ENCODE peak calls at places on chromosomes 11 and 22, in five cellular contexts. S is body of pancreas, Y is uterus, W is H54, G is GM12892. P is an unnamed sample.

GRCh38 chr11:119592642-119593041 is 136.4 kb downstream of the NECTIN1 start:
- DNase-seq in S (no peak), Y (no peak), W (no peak), G (no peak), P (no peak)

GRCh38 chr11:29484548-29484947 is 532.3 kb downstream of the KCNA4 start:
- DNase-seq in S (no peak), Y (no peak), W (no peak), G (no peak), P (no peak)

GRCh38 chr11:2268911-2269600 is 1.3 kb downstream of the ASCL2 start:
- DNase-seq in S (peak; percentile 63), Y (peak; percentile 49), W (peak; percentile 51), G (no peak), P (peak; percentile 80)

GRCh38 chr11:10454902-10455631 is at the start of gene AMPD3:
- DNase-seq in S (peak; percentile 13), Y (peak; percentile 80), W (peak; percentile 100), G (no peak), P (no peak)

GRCh38 chr22:30695871-30696655 is 1.4 kb downstream of the OSBP2 start:
- DNase-seq in S (no peak), Y (no peak), W (no peak), G (no peak), P (no peak)

GRCh38 chr11:94329501-94329900 is 25.1 kb downstream of the IZUMO1R start:
- DNase-seq in S (no peak), Y (no peak), W (no peak), G (no peak), P (no peak)

GRCh38 chr11:93444671-93445073 is 98.5 kb downstream of the SMCO4 start:
- DNase-seq in S (peak; percentile 53), Y (no peak), W (no peak), G (no peak), P (no peak)

GRCh38 chr11:119671561-119672015 is 57.4 kb downstream of the NECTIN1 start:
- DNase-seq in S (peak; percentile 31), Y (no peak), W (no peak), G (no peak), P (no peak)

GRCh38 chr11:2772544-2773031 is 72.8 kb upstream of the KCNQ1OT1 start:
- DNase-seq in S (no peak), Y (peak; percentile 10), W (peak; percentile 77), G (no peak), P (peak; percentile 4)

GRCh38 chr11:121841487-121842167 is 274.4 kb downstream of the BLID start:
- DNase-seq in S (peak; percentile 10), Y (no peak), W (no peak), G (no peak), P (no peak)

GRCh38 chr11:44537679-44538078 is 27.8 kb upstream of the CD82 start:
- DNase-seq in S (no peak), Y (no peak), W (no peak), G (no peak), P (no peak)

GRCh38 chr11:47468598-47469214 is 19.8 kb upstream of the RAPSN start:
- DNase-seq in S (no peak), Y (no peak), W (no peak), G (no peak), P (no peak)

GRCh38 chr11:70247710-70248072 is 22.8 kb upstream of the PPFIA1 start:
- DNase-seq in S (peak; percentile 10), Y (no peak), W (no peak), G (no peak), P (no peak)

DNA sequence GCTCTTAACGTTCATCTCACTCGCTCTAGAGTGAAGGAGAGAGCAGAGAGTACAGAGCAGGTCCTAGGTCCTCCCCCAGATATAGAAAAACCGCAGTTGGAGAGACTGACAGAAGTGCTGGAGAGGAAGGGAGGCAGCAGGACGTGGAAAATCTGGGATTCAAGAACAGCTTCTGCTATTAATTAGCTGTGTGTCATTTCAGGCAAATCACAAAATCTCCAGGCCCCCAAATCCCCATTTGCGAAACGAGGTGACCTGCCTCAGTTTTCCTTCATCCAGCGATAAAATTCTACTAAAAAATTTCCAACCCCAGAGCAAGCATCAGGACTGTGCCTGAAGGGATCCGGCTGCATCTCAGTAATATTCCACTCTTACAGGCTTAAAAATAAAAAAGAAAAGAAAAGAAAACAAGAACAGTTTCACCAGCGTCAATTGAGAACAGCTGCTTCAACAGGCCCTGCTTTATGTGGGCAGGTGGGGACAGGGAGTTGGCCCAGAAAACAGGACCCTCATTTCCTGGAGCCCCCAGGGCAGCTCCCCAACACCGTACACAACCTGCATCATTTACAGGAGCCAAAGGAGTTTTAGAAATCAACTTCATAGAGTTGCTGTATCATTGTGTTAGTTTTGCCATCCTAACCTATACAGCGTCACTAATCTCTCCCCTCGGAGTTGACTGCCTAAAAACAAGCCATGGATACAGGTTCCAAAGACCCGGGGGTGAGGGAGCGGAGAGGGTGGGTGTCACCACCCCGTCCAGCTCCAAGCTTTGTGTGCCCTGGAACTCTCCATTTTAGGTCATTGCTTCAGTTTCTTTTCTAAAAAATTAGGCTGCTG is 2.3 kb upstream of the MALAT1 start:
- DNase-seq in S (no peak), Y (peak; percentile 68), W (no peak), G (no peak), P (no peak)
- TF ChIP-seq POLR2A in S (no peak), Y (peak; percentile 31), W (no peak), G (no peak), P (no peak)

GRCh38 chr22:43970037-43970747 is 14.9 kb downstream of the SAMM50 start:
- DNase-seq in S (no peak), Y (no peak), W (no peak), G (no peak), P (no peak)

GRCh38 chr22:43968614-43969013 is 13.4 kb downstream of the SAMM50 start:
- DNase-seq in S (no peak), Y (no peak), W (no peak), G (no peak), P (no peak)

GRCh38 chr22:43971112-43971511 is 15.9 kb downstream of the SAMM50 start:
- DNase-seq in S (no peak), Y (no peak), W (no peak), G (no peak), P (peak; percentile 26)

GRCh38 chr22:43967069-43967468 is 11.8 kb downstream of the SAMM50 start:
- DNase-seq in S (no peak), Y (no peak), W (no peak), G (no peak), P (no peak)

GRCh38 chr22:43969021-43969878 is 14.0 kb downstream of the SAMM50 start:
- DNase-seq in S (no peak), Y (no peak), W (no peak), G (no peak), P (peak; percentile 25)
- TF ChIP-seq POLR2A in S (no peak), Y (no peak), W (no peak), G (no peak), P (no peak)

DNA sequence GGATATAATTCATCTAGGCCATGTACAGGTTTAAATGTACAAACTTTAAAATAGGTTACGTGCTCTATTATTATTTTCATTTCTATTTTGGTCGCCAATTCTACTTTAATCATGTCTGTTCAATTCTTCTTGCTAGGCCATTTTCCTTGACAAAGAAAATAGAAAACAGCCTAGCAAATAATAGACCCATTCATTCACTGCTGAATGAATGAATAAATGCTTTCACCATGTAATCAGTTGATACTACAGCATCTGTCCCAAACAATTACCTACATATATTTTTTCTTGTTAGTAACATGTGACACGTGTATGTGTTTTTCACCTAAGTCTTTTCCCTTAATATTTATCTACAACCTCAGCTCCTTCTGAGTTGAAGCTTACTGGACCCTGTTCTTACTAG is 27.5 kb downstream of the SNX19 start:
- DNase-seq in S (no peak), Y (no peak), W (no peak), G (no peak), P (no peak)
- TF ChIP-seq POLR2A in S (no peak), Y (no peak), W (no peak), G (no peak), P (no peak)

GRCh38 chr11:64759722-64760719 is at the start of gene PYGM:
- DNase-seq in S (no peak), Y (peak; percentile 83), W (no peak), G (no peak), P (peak; percentile 26)
- TF ChIP-seq POLR2A in S (no peak), Y (peak; percentile 29), W (no peak), G (peak; percentile 48), P (no peak)

DNA sequence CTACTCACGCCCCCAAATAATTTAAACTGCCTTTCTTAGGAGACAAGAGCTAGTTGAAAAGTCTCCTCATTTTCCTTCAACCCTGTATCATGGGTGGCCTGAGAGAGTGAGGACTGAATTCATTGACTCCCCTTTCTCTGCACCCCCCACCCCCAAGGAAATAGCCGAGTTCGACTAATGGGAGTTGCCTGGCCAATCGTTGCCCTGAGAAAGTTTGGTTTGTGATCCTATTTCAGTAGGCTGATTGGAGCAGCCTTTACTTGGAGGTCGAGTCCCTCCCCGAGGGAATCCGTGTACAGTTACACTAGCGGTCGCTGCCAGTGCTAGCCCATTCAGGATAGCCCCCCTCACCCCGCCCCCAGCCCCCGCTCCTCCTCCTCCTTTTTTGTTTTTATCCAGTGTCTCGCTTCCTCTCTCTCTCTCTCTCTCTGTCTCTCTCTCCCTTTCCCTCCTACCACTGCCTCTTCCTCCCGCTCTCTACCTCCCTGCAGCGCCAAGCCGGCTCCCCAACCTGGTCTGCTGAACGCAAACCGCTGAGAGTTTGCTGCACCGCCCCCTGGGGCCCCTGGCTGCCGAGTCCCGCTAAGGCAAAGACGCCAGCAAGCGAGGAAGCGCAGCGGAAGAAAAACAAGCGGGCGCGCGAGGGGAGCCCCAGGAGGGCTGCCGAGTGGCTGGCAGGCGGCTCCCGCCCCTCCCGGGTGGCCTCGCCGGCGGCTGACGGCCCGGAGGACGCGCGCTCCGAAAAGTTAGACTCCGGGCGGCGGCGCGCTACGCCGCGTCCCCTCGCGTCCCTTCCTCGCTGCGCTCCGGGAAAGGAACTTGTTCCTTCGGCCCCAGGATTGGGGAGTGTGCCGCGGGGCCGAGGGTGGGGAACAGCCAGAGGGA is at the start of gene GRAMD1B:
- DNase-seq in S (peak; percentile 17), Y (peak; percentile 15), W (peak; percentile 50), G (peak; percentile 74), P (peak; percentile 63)
- TF ChIP-seq POLR2A in S (peak; percentile 7), Y (no peak), W (peak; percentile 10), G (no peak), P (no peak)

DNA sequence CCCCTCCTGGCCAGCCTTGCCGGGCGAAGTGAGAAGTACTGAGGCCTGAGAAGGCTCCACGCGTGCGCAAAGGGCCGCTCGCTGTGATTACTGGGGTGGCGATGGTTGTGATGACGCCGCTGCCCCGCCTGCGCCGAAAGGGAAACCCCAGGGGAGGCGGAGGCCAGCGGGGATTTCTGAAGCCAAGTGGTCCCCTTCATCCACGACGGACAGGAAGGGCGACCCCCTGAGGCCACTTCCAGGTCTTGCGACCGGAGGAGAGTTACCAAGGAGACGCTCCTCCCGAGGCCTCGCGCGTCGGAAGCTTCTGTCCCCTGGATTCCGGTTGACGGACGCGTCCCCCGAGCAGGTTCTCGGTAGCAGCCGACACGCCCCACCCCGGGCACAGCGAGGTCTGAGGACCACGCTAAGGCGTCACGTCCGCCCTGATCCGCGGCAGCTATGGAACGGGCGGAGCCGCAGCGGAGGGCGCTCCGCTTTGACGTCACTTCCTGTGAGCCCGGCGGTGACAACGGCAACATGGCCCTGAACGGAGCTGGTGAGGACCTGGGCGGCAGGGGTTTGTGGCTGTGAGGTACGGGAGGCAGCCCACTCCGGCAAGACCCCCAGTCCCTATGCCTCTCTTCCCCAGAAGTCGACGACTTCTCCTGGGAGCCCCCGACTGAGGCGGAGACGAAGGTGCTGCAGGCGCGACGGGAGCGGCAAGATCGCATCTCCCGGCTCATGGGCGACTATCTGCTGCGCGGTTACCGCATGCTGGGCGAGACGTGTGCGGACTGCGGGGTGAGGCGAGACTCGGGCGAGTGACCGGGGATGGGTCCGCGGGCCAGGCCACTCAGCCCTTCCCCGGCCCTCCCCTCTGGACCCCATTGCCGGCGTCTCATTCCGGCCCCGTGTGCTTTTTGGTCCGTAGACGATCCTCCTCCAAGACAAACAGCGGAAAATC is at the start of gene ZNRD2:
- DNase-seq in S (peak; percentile 98), Y (peak; percentile 98), W (peak; percentile 97), G (peak; percentile 98), P (peak; percentile 100)
- TF ChIP-seq POLR2A in S (peak; percentile 33), Y (peak; percentile 83), W (peak; percentile 72), G (peak; percentile 76), P (peak; percentile 68)

P was measured in right lobe of liver.